ENCODE peak calls at places on chromosomes 6 and 20, in nine cellular contexts. H is T-helper 2 cell; Z is HCT116; R is ELF-1; S is stimulated activated naive CD8-positive, alpha-beta T cell treated with anti-CD3 and anti-CD28 coated beads, Interleukin-15, amount 100 ng/mL, for 72 hours; L is T-helper 1 cell; N is heart right ventricle; P is EL; X is RWPE1. T is an unnamed sample.

GRCh38 chr6:127446356-127446755 is 12.8 kb downstream of the KIAA0408 start:
- DNase-seq in H (no peak), Z (no peak), R (no peak), S (no peak), L (no peak), N (no peak), P (no peak), X (no peak), T (no peak)

GRCh38 chr6:73204252-73204651 is 21.0 kb downstream of the KHDC1L start:
- DNase-seq in H (no peak), Z (no peak), R (peak; percentile 28), S (no peak), L (no peak), N (no peak), P (no peak), X (no peak), T (no peak)

GRCh38 chr20:611047-611842 is 1.1 kb upstream of the TCF15 start:
- DNase-seq in H (no peak), Z (no peak), R (peak; percentile 61), S (no peak), L (no peak), N (no peak), P (no peak), X (no peak), T (no peak)

GRCh38 chr6:135481786-135482369 is 15.7 kb downstream of the AHI1 start:
- DNase-seq in H (no peak), Z (no peak), R (no peak), S (no peak), L (no peak), N (no peak), P (no peak), X (no peak), T (no peak)

GRCh38 chr6:24924956-24925355 is 10.8 kb downstream of the RIPOR2 start:
- DNase-seq in H (no peak), Z (no peak), R (peak; percentile 18), S (peak; percentile 62), L (no peak), N (no peak), P (no peak), X (no peak), T (no peak)

GRCh38 chr6:21887301-21888185 is 294.0 kb downstream of the SOX4 start:
- DNase-seq in H (no peak), Z (no peak), R (no peak), S (no peak), L (no peak), N (peak; percentile 22), P (no peak), X (no peak), T (no peak)

GRCh38 chr20:61936701-61937131 is 129.0 kb downstream of the TAF4 start:
- DNase-seq in H (no peak), Z (no peak), R (no peak), S (peak; percentile 5), L (no peak), N (no peak), P (no peak), X (no peak), T (no peak)

GRCh38 chr20:54257090-54257816 is 49.4 kb downstream of the PFDN4 start:
- DNase-seq in H (no peak), Z (peak; percentile 18), R (peak; percentile 15), S (no peak), L (no peak), N (no peak), P (peak; percentile 51), X (peak; percentile 97), T (no peak)

GRCh38 chr20:43584448-43585138 is 6.1 kb upstream of the IFT52 start:
- DNase-seq in H (no peak), Z (no peak), R (no peak), S (no peak), L (no peak), N (no peak), P (peak; percentile 87), X (no peak), T (no peak)

GRCh38 chr6:166253277-166254229 is 54.6 kb downstream of the PRR18 start:
- DNase-seq in H (peak; percentile 14), Z (no peak), R (peak; percentile 83), S (no peak), L (no peak), N (no peak), P (no peak), X (peak; percentile 8), T (no peak)

GRCh38 chr6:44309092-44309491 is 4.1 kb downstream of the AARS2 start:
- DNase-seq in H (no peak), Z (no peak), R (no peak), S (no peak), L (no peak), N (peak; percentile 43), P (peak; percentile 52), X (peak; percentile 77), T (no peak)

GRCh38 chr20:4766631-4767030 is 44.9 kb downstream of the PRND start:
- DNase-seq in H (no peak), Z (no peak), R (no peak), S (no peak), L (no peak), N (no peak), P (no peak), X (no peak), T (no peak)

GRCh38 chr20:15036938-15037337 is 699.5 kb upstream of the FLRT3 start:
- DNase-seq in H (no peak), Z (no peak), R (no peak), S (no peak), L (no peak), N (no peak), P (no peak), X (no peak), T (no peak)

GRCh38 chr6:52454556-52454955 is 34.4 kb downstream of the EFHC1 start:
- DNase-seq in H (no peak), Z (peak; percentile 16), R (no peak), S (no peak), L (no peak), N (no peak), P (peak; percentile 17), X (peak; percentile 83), T (no peak)

GRCh38 chr6:15897063-15897934 is 231.6 kb upstream of the MYLIP start:
- DNase-seq in H (no peak), Z (no peak), R (peak; percentile 57), S (no peak), L (no peak), N (no peak), P (peak; percentile 50), X (no peak), T (no peak)

GRCh38 chr6:67265996-67266768 is 1368.9 kb upstream of the ADGRB3 start:
- DNase-seq in H (no peak), Z (no peak), R (no peak), S (no peak), L (no peak), N (no peak), P (no peak), X (no peak), T (no peak)

GRCh38 chr6:69231983-69232382 is 564.8 kb downstream of the LMBRD1 start:
- DNase-seq in H (no peak), Z (no peak), R (no peak), S (no peak), L (no peak), N (no peak), P (no peak), X (no peak), T (no peak)

GRCh38 chr6:56370127-56370540 is 122.8 kb upstream of the COL21A1 start:
- DNase-seq in H (no peak), Z (peak; percentile 76), R (peak; percentile 61), S (no peak), L (no peak), N (peak; percentile 34), P (peak; percentile 73), X (peak; percentile 77), T (no peak)

GRCh38 chr6:110173506-110174132 is 5.9 kb downstream of the WASF1 start:
- DNase-seq in H (no peak), Z (no peak), R (peak; percentile 25), S (no peak), L (no peak), N (no peak), P (no peak), X (no peak), T (no peak)

GRCh38 chr6:159110013-159110412 is 59.2 kb upstream of the FNDC1 start:
- DNase-seq in H (no peak), Z (peak; percentile 57), R (peak; percentile 78), S (peak; percentile 44), L (peak; percentile 47), N (no peak), P (peak; percentile 70), X (no peak), T (no peak)

GRCh38 chr6:137357948-137358266 is 136.3 kb downstream of the OLIG3 start:
- DNase-seq in H (no peak), Z (no peak), R (no peak), S (no peak), L (no peak), N (no peak), P (no peak), X (no peak), T (no peak)

GRCh38 chr20:19735446-19735845 is 22.6 kb upstream of the RIN2 start:
- DNase-seq in H (no peak), Z (peak; percentile 19), R (peak; percentile 43), S (no peak), L (peak; percentile 16), N (peak; percentile 65), P (peak; percentile 86), X (peak; percentile 94), T (no peak)

GRCh38 chr6:133817460-133818047 is 71.4 kb upstream of the TCF21 start:
- DNase-seq in H (peak; percentile 14), Z (peak; percentile 8), R (peak; percentile 68), S (peak; percentile 34), L (no peak), N (no peak), P (no peak), X (no peak), T (no peak)

T was measured in effector memory CD4-positive, alpha-beta T cell.